ENCODE peak calls at places on chromosome 20, in eight cellular contexts. One of them, this sample, is unnamed.
A peak's percentile ranks its signal among the peaks of the same experiment; 100 is the strongest.

GRCh38 chr20:57432874-57433491 is 41.8 kb downstream of the RBM38 start:
- DNase-seq in activated CD8-positive, alpha-beta memory T cell treated with anti-CD3 and anti-CD28 coated beads for 48 hours: peak; percentile 29
- DNase-seq in stimulated activated CD8-positive, alpha-beta memory T cell treated with anti-CD3 and anti-CD28 coated beads, Interleukin-12 subunit alpha, Interleukin-12 subunit beta, amount 100 ng/mL, for 4 hours: peak; percentile 33
- DNase-seq in fibroblast of gingiva: no peak
- DNase-seq in AG04450: no peak
- DNase-seq in fibroblast of mammary gland: no peak
- DNase-seq in T-helper 17 cell: no peak
- DNase-seq in psoas muscle: peak; percentile 85
- DNase-seq in this sample: peak; percentile 51

GRCh38 chr20:33893314-33893713 is 82.2 kb downstream of the CHMP4B start:
- DNase-seq in activated CD8-positive, alpha-beta memory T cell treated with anti-CD3 and anti-CD28 coated beads for 48 hours: no peak
- DNase-seq in stimulated activated CD8-positive, alpha-beta memory T cell treated with anti-CD3 and anti-CD28 coated beads, Interleukin-12 subunit alpha, Interleukin-12 subunit beta, amount 100 ng/mL, for 4 hours: no peak
- DNase-seq in fibroblast of gingiva: peak; percentile 19
- DNase-seq in AG04450: peak; percentile 32
- DNase-seq in fibroblast of mammary gland: peak; percentile 30
- DNase-seq in T-helper 17 cell: no peak
- DNase-seq in psoas muscle: no peak
- DNase-seq in this sample: no peak

GRCh38 chr20:21681932-21682318 is 23.5 kb upstream of the PAX1 start:
- DNase-seq in activated CD8-positive, alpha-beta memory T cell treated with anti-CD3 and anti-CD28 coated beads for 48 hours: no peak
- DNase-seq in stimulated activated CD8-positive, alpha-beta memory T cell treated with anti-CD3 and anti-CD28 coated beads, Interleukin-12 subunit alpha, Interleukin-12 subunit beta, amount 100 ng/mL, for 4 hours: no peak
- DNase-seq in fibroblast of gingiva: no peak
- DNase-seq in AG04450: no peak
- DNase-seq in fibroblast of mammary gland: no peak
- DNase-seq in T-helper 17 cell: no peak
- DNase-seq in psoas muscle: no peak
- DNase-seq in this sample: no peak

GRCh38 chr20:58828141-58828540 is 22.6 kb downstream of the GNAS-AS1 start:
- DNase-seq in activated CD8-positive, alpha-beta memory T cell treated with anti-CD3 and anti-CD28 coated beads for 48 hours: no peak
- DNase-seq in stimulated activated CD8-positive, alpha-beta memory T cell treated with anti-CD3 and anti-CD28 coated beads, Interleukin-12 subunit alpha, Interleukin-12 subunit beta, amount 100 ng/mL, for 4 hours: no peak
- DNase-seq in fibroblast of gingiva: no peak
- DNase-seq in AG04450: no peak
- DNase-seq in fibroblast of mammary gland: no peak
- DNase-seq in T-helper 17 cell: no peak
- DNase-seq in psoas muscle: no peak
- DNase-seq in this sample: no peak

GRCh38 chr20:41509801-41510200 is 108.4 kb downstream of the CHD6 start:
- DNase-seq in activated CD8-positive, alpha-beta memory T cell treated with anti-CD3 and anti-CD28 coated beads for 48 hours: no peak
- DNase-seq in stimulated activated CD8-positive, alpha-beta memory T cell treated with anti-CD3 and anti-CD28 coated beads, Interleukin-12 subunit alpha, Interleukin-12 subunit beta, amount 100 ng/mL, for 4 hours: no peak
- DNase-seq in fibroblast of gingiva: peak; percentile 76
- DNase-seq in AG04450: no peak
- DNase-seq in fibroblast of mammary gland: peak; percentile 55
- DNase-seq in T-helper 17 cell: no peak
- DNase-seq in psoas muscle: peak; percentile 81
- DNase-seq in this sample: no peak

GRCh38 chr20:41095110-41095969 is 42.0 kb upstream of the PLCG1 start:
- DNase-seq in activated CD8-positive, alpha-beta memory T cell treated with anti-CD3 and anti-CD28 coated beads for 48 hours: no peak
- DNase-seq in stimulated activated CD8-positive, alpha-beta memory T cell treated with anti-CD3 and anti-CD28 coated beads, Interleukin-12 subunit alpha, Interleukin-12 subunit beta, amount 100 ng/mL, for 4 hours: peak; percentile 8
- DNase-seq in fibroblast of gingiva: peak; percentile 60
- DNase-seq in AG04450: no peak
- DNase-seq in fibroblast of mammary gland: peak; percentile 71
- DNase-seq in T-helper 17 cell: peak; percentile 22
- DNase-seq in psoas muscle: peak; percentile 63
- DNase-seq in this sample: peak; percentile 49

GRCh38 chr20:1391640-1392442 is 1.0 kb downstream of the FKBP1A start:
- DNase-seq in activated CD8-positive, alpha-beta memory T cell treated with anti-CD3 and anti-CD28 coated beads for 48 hours: no peak
- DNase-seq in stimulated activated CD8-positive, alpha-beta memory T cell treated with anti-CD3 and anti-CD28 coated beads, Interleukin-12 subunit alpha, Interleukin-12 subunit beta, amount 100 ng/mL, for 4 hours: no peak
- DNase-seq in fibroblast of gingiva: peak; percentile 34
- DNase-seq in AG04450: no peak
- DNase-seq in fibroblast of mammary gland: peak; percentile 76
- DNase-seq in T-helper 17 cell: no peak
- DNase-seq in psoas muscle: peak; percentile 57
- DNase-seq in this sample: no peak

GRCh38 chr20:59342017-59342957 is 41.9 kb downstream of the EDN3 start:
- DNase-seq in activated CD8-positive, alpha-beta memory T cell treated with anti-CD3 and anti-CD28 coated beads for 48 hours: no peak
- DNase-seq in stimulated activated CD8-positive, alpha-beta memory T cell treated with anti-CD3 and anti-CD28 coated beads, Interleukin-12 subunit alpha, Interleukin-12 subunit beta, amount 100 ng/mL, for 4 hours: no peak
- DNase-seq in fibroblast of gingiva: no peak
- DNase-seq in AG04450: no peak
- DNase-seq in fibroblast of mammary gland: no peak
- DNase-seq in T-helper 17 cell: no peak
- DNase-seq in psoas muscle: no peak
- DNase-seq in this sample: no peak

GRCh38 chr20:46893051-46893450 is 1.6 kb upstream of the EYA2 start:
- DNase-seq in activated CD8-positive, alpha-beta memory T cell treated with anti-CD3 and anti-CD28 coated beads for 48 hours: no peak
- DNase-seq in stimulated activated CD8-positive, alpha-beta memory T cell treated with anti-CD3 and anti-CD28 coated beads, Interleukin-12 subunit alpha, Interleukin-12 subunit beta, amount 100 ng/mL, for 4 hours: no peak
- DNase-seq in fibroblast of gingiva: no peak
- DNase-seq in AG04450: no peak
- DNase-seq in fibroblast of mammary gland: no peak
- DNase-seq in T-helper 17 cell: no peak
- DNase-seq in psoas muscle: no peak
- DNase-seq in this sample: no peak

GRCh38 chr20:22339946-22340345 is 244.4 kb downstream of the FOXA2 start:
- DNase-seq in activated CD8-positive, alpha-beta memory T cell treated with anti-CD3 and anti-CD28 coated beads for 48 hours: no peak
- DNase-seq in stimulated activated CD8-positive, alpha-beta memory T cell treated with anti-CD3 and anti-CD28 coated beads, Interleukin-12 subunit alpha, Interleukin-12 subunit beta, amount 100 ng/mL, for 4 hours: no peak
- DNase-seq in fibroblast of gingiva: no peak
- DNase-seq in AG04450: no peak
- DNase-seq in fibroblast of mammary gland: no peak
- DNase-seq in T-helper 17 cell: no peak
- DNase-seq in psoas muscle: no peak
- DNase-seq in this sample: no peak

GRCh38 chr20:55132523-55132922 is 657.1 kb downstream of the DOK5 start:
- DNase-seq in activated CD8-positive, alpha-beta memory T cell treated with anti-CD3 and anti-CD28 coated beads for 48 hours: no peak
- DNase-seq in stimulated activated CD8-positive, alpha-beta memory T cell treated with anti-CD3 and anti-CD28 coated beads, Interleukin-12 subunit alpha, Interleukin-12 subunit beta, amount 100 ng/mL, for 4 hours: no peak
- DNase-seq in fibroblast of gingiva: no peak
- DNase-seq in AG04450: no peak
- DNase-seq in fibroblast of mammary gland: no peak
- DNase-seq in T-helper 17 cell: no peak
- DNase-seq in psoas muscle: no peak
- DNase-seq in this sample: no peak

GRCh38 chr20:23652926-23653325 is 15.2 kb upstream of the CST3 start:
- DNase-seq in activated CD8-positive, alpha-beta memory T cell treated with anti-CD3 and anti-CD28 coated beads for 48 hours: no peak
- DNase-seq in stimulated activated CD8-positive, alpha-beta memory T cell treated with anti-CD3 and anti-CD28 coated beads, Interleukin-12 subunit alpha, Interleukin-12 subunit beta, amount 100 ng/mL, for 4 hours: no peak
- DNase-seq in fibroblast of gingiva: no peak
- DNase-seq in AG04450: no peak
- DNase-seq in fibroblast of mammary gland: no peak
- DNase-seq in T-helper 17 cell: no peak
- DNase-seq in psoas muscle: no peak
- DNase-seq in this sample: no peak

GRCh38 chr20:62201173-62202082 is 18.6 kb downstream of the MTG2 start:
- DNase-seq in activated CD8-positive, alpha-beta memory T cell treated with anti-CD3 and anti-CD28 coated beads for 48 hours: no peak
- DNase-seq in stimulated activated CD8-positive, alpha-beta memory T cell treated with anti-CD3 and anti-CD28 coated beads, Interleukin-12 subunit alpha, Interleukin-12 subunit beta, amount 100 ng/mL, for 4 hours: no peak
- DNase-seq in fibroblast of gingiva: no peak
- DNase-seq in AG04450: no peak
- DNase-seq in fibroblast of mammary gland: no peak
- DNase-seq in T-helper 17 cell: no peak
- DNase-seq in psoas muscle: peak; percentile 46
- DNase-seq in this sample: no peak

GRCh38 chr20:63071541-63072181 is 64.9 kb upstream of the BHLHE23 start:
- DNase-seq in activated CD8-positive, alpha-beta memory T cell treated with anti-CD3 and anti-CD28 coated beads for 48 hours: no peak
- DNase-seq in stimulated activated CD8-positive, alpha-beta memory T cell treated with anti-CD3 and anti-CD28 coated beads, Interleukin-12 subunit alpha, Interleukin-12 subunit beta, amount 100 ng/mL, for 4 hours: no peak
- DNase-seq in fibroblast of gingiva: no peak
- DNase-seq in AG04450: peak; percentile 15
- DNase-seq in fibroblast of mammary gland: peak; percentile 86
- DNase-seq in T-helper 17 cell: peak; percentile 9
- DNase-seq in psoas muscle: peak; percentile 38
- DNase-seq in this sample: no peak

GRCh38 chr20:17171750-17172149 is 55.1 kb upstream of the PCSK2 start:
- DNase-seq in activated CD8-positive, alpha-beta memory T cell treated with anti-CD3 and anti-CD28 coated beads for 48 hours: no peak
- DNase-seq in stimulated activated CD8-positive, alpha-beta memory T cell treated with anti-CD3 and anti-CD28 coated beads, Interleukin-12 subunit alpha, Interleukin-12 subunit beta, amount 100 ng/mL, for 4 hours: no peak
- DNase-seq in fibroblast of gingiva: no peak
- DNase-seq in AG04450: no peak
- DNase-seq in fibroblast of mammary gland: no peak
- DNase-seq in T-helper 17 cell: no peak
- DNase-seq in psoas muscle: no peak
- DNase-seq in this sample: no peak

GRCh38 chr20:25148181-25148981 is 47.1 kb upstream of the ENTPD6 start:
- DNase-seq in activated CD8-positive, alpha-beta memory T cell treated with anti-CD3 and anti-CD28 coated beads for 48 hours: peak; percentile 27
- DNase-seq in stimulated activated CD8-positive, alpha-beta memory T cell treated with anti-CD3 and anti-CD28 coated beads, Interleukin-12 subunit alpha, Interleukin-12 subunit beta, amount 100 ng/mL, for 4 hours: peak; percentile 48
- DNase-seq in fibroblast of gingiva: peak; percentile 19
- DNase-seq in AG04450: no peak
- DNase-seq in fibroblast of mammary gland: peak; percentile 53
- DNase-seq in T-helper 17 cell: no peak
- DNase-seq in psoas muscle: peak; percentile 63
- DNase-seq in this sample: peak; percentile 48

GRCh38 chr20:1012359-1013168 is 10.5 kb upstream of the RSPO4 start:
- DNase-seq in activated CD8-positive, alpha-beta memory T cell treated with anti-CD3 and anti-CD28 coated beads for 48 hours: no peak
- DNase-seq in stimulated activated CD8-positive, alpha-beta memory T cell treated with anti-CD3 and anti-CD28 coated beads, Interleukin-12 subunit alpha, Interleukin-12 subunit beta, amount 100 ng/mL, for 4 hours: no peak
- DNase-seq in fibroblast of gingiva: no peak
- DNase-seq in AG04450: no peak
- DNase-seq in fibroblast of mammary gland: no peak
- DNase-seq in T-helper 17 cell: no peak
- DNase-seq in psoas muscle: no peak
- DNase-seq in this sample: no peak

GRCh38 chr20:22716824-22717351 is 132.5 kb upstream of the FOXA2 start:
- DNase-seq in activated CD8-positive, alpha-beta memory T cell treated with anti-CD3 and anti-CD28 coated beads for 48 hours: no peak
- DNase-seq in stimulated activated CD8-positive, alpha-beta memory T cell treated with anti-CD3 and anti-CD28 coated beads, Interleukin-12 subunit alpha, Interleukin-12 subunit beta, amount 100 ng/mL, for 4 hours: no peak
- DNase-seq in fibroblast of gingiva: no peak
- DNase-seq in AG04450: no peak
- DNase-seq in fibroblast of mammary gland: no peak
- DNase-seq in T-helper 17 cell: no peak
- DNase-seq in psoas muscle: no peak
- DNase-seq in this sample: no peak

GRCh38 chr20:53613748-53614147 is 20.1 kb upstream of the ZNF217 start:
- DNase-seq in activated CD8-positive, alpha-beta memory T cell treated with anti-CD3 and anti-CD28 coated beads for 48 hours: no peak
- DNase-seq in stimulated activated CD8-positive, alpha-beta memory T cell treated with anti-CD3 and anti-CD28 coated beads, Interleukin-12 subunit alpha, Interleukin-12 subunit beta, amount 100 ng/mL, for 4 hours: no peak
- DNase-seq in fibroblast of gingiva: peak; percentile 64
- DNase-seq in AG04450: no peak
- DNase-seq in fibroblast of mammary gland: peak; percentile 55
- DNase-seq in T-helper 17 cell: no peak
- DNase-seq in psoas muscle: no peak
- DNase-seq in this sample: no peak

This sample was measured in T-helper 1 cell.